ENCODE peak calls at places on chromosome 15, in four cellular contexts. Z is H9, Y is H1, K is IMR-90. T is an unnamed sample.

GRCh38 chr15:71437919-71438318 is 322.6 kb downstream of the THSD4 start:
- DNase-seq in Z (no peak), K (no peak), Y (no peak), T (no peak)

GRCh38 chr15:38072007-38072506 is 137.6 kb downstream of the TMCO5A start:
- DNase-seq in Y (no peak), K (no peak), Z (no peak), T (no peak)

GRCh38 chr15:87844031-87844430 is 412.5 kb downstream of the NTRK3 start:
- DNase-seq in Y (no peak), K (no peak), Z (no peak), T (no peak)

GRCh38 chr15:77623878-77624524 is 8.7 kb downstream of the LINGO1 start:
- DNase-seq in K (no peak), Z (no peak), Y (no peak), T (no peak)

GRCh38 chr15:55694652-55695150 is 48.3 kb downstream of the PRTG start:
- DNase-seq in Z (peak; percentile 34), K (peak; percentile 83), Y (no peak), T (peak; percentile 79)

GRCh38 chr15:60328852-60329443 is 68.8 kb downstream of the ANXA2 start:
- DNase-seq in Z (no peak), K (peak; percentile 37), Y (no peak), T (no peak)

GRCh38 chr15:47652213-47652852 is 65.0 kb upstream of the SEMA6D start:
- DNase-seq in Y (no peak), Z (no peak), K (no peak), T (no peak)

GRCh38 chr15:71780349-71780976 is 29.9 kb upstream of the NR2E3 start:
- DNase-seq in Y (no peak), K (peak; percentile 66), Z (peak; percentile 79), T (peak; percentile 85)

GRCh38 chr15:95557226-95558046 is 773.1 kb upstream of the NR2F2 start:
- DNase-seq in Z (no peak), K (peak; percentile 95), Y (no peak), T (peak; percentile 74)

GRCh38 chr15:31031471-31032064 is 40.1 kb upstream of the MTMR10 start:
- DNase-seq in K (peak; percentile 72), Z (no peak), Y (no peak), T (no peak)

GRCh38 chr15:39261397-39261796 is 319.5 kb upstream of the THBS1 start:
- DNase-seq in Y (no peak), K (no peak), Z (no peak), T (no peak)

GRCh38 chr15:23647421-23648375 is at the start of gene MAGEL2:
- DNase-seq in K (no peak), Z (peak; percentile 71), Y (peak; percentile 56), T (peak; percentile 65)

GRCh38 chr15:32803631-32804030 is 85.8 kb downstream of the GREM1 start:
- DNase-seq in K (peak; percentile 56), Y (no peak), Z (no peak), T (no peak)

GRCh38 chr15:35561308-35561707 is 15.3 kb upstream of the DPH6 start:
- DNase-seq in Z (no peak), Y (no peak), K (no peak), T (no peak)

GRCh38 chr15:40845511-40846284 is 1.9 kb downstream of the SPINT1 start:
- DNase-seq in K (no peak), Y (no peak), Z (peak; percentile 63), T (peak; percentile 89)

GRCh38 chr15:51731549-51732267 is 5.7 kb downstream of the LYSMD2 start:
- DNase-seq in Z (no peak), Y (no peak), K (peak; percentile 85), T (no peak)

GRCh38 chr15:83499476-83499875 is 52.3 kb downstream of the SH3GL3 start:
- DNase-seq in K (no peak), Z (no peak), Y (no peak), T (no peak)

GRCh38 chr15:73127302-73127936 is 75.2 kb downstream of the NEO1 start:
- DNase-seq in Y (peak; percentile 55), K (peak; percentile 30), Z (peak; percentile 50), T (peak; percentile 73)

GRCh38 chr15:98413973-98414546 is 234.3 kb upstream of the IGF1R start:
- DNase-seq in Z (no peak), Y (no peak), K (no peak), T (no peak)

GRCh38 chr15:46709461-46709860 is 1007.8 kb upstream of the SEMA6D start:
- DNase-seq in Y (no peak), K (no peak), Z (no peak), T (no peak)

GRCh38 chr15:38531509-38531908 is 33.1 kb downstream of the RASGRP1 start:
- DNase-seq in Z (no peak), K (peak; percentile 47), Y (no peak), T (no peak)

GRCh38 chr15:90103669-90104329 is 1.5 kb upstream of the IDH2 start:
- DNase-seq in Z (no peak), Y (no peak), K (no peak), T (no peak)

GRCh38 chr15:87941606-87942005 is 314.9 kb downstream of the NTRK3 start:
- DNase-seq in Z (no peak), Y (no peak), K (no peak), T (no peak)

GRCh38 chr15:48992545-48992944 is 28.8 kb upstream of the SHC4 start:
- DNase-seq in Z (no peak), K (no peak), Y (no peak), T (no peak)

GRCh38 chr15:48032911-48033310 is 87.9 kb upstream of the SLC24A5 start:
- DNase-seq in Y (no peak), K (no peak), Z (no peak), T (no peak)

GRCh38 chr15:23447107-23447500 is at the start of gene GOLGA6L2:
- DNase-seq in K (no peak), Z (no peak), Y (no peak), T (peak; percentile 51)

GRCh38 chr15:31330111-31330785 is 3.6 kb downstream of the KLF13 start:
- DNase-seq in K (no peak), Z (no peak), Y (no peak), T (no peak)

GRCh38 chr15:90418627-90419026 is 30.6 kb downstream of the IQGAP1 start:
- DNase-seq in Y (no peak), Z (no peak), K (no peak), T (no peak)

DNA sequence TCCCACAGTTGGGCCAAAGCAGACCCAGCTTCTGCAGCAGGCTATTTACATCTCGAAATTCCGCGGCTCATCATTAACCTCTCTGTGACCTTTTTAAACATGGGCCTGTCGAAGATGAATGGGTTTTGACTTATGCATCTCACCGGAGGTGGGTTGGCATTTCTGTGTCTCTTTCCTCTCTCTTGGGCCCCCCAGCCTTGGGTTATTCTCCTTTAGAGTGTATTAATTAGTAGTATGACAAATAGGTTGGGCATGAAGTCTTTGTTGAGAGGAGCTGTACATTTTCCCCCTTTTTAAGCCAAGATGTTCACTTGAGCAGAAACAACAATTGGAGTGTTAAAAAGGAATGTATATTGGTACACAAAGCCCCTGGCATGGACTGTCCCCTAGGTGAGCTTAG is 9.8 kb downstream of the SMAD6 start:
- DNase-seq in Z (no peak), K (no peak), Y (no peak), T (no peak)
- H4K5ac ChIP-seq in Z (no peak overlapping the region), K (no peak overlapping the region), Y (no peak overlapping the region), T (no peak overlapping the region)

GRCh38 chr15:43237842-43238470 is 17.1 kb upstream of the EPB42 start:
- DNase-seq in Y (no peak), K (no peak), Z (no peak), T (no peak)
- H3K9ac ChIP-seq in Y (no peak overlapping the region), K (no peak overlapping the region), Z (no peak overlapping the region), T (no peak overlapping the region)

GRCh38 chr15:59256538-59256937 is 49.9 kb downstream of the LDHAL6B start:
- DNase-seq in Z (no peak), Y (no peak), K (no peak), T (no peak)
- H4K5ac ChIP-seq in Z (no peak overlapping the region), Y (no peak overlapping the region), K (no peak overlapping the region), T (no peak overlapping the region)

GRCh38 chr15:74896316-74896715 is 6.5 kb downstream of the MPI start:
- DNase-seq in Y (no peak), K (no peak), Z (no peak), T (no peak)
- H3K9ac ChIP-seq in Y (no peak overlapping the region), K (no peak overlapping the region), Z (no peak overlapping the region), T (no peak overlapping the region)

GRCh38 chr15:81744364-81744763 is 301.5 kb downstream of the MEX3B start:
- DNase-seq in K (no peak), Y (no peak), Z (no peak), T (peak; percentile 23)
- H4K5ac ChIP-seq in K (no peak overlapping the region), Y (no peak overlapping the region), Z (no peak overlapping the region), T (no peak overlapping the region)

GRCh38 chr15:66504563-66505429 is at the start of the genes RPL4 and ZWILCH:
- DNase-seq in K (peak; percentile 87), Y (peak; percentile 82), Z (peak; percentile 75), T (peak; percentile 93)
- H3K9ac ChIP-seq in K (peak within 1 kb of the TSS; percentile 94), Y (peak within 1 kb of the TSS; percentile 98), Z (peak within 1 kb of the TSS; percentile 96), T (peak within 1 kb of the TSS; percentile 96)

GRCh38 chr15:50328116-50328515 is 26.9 kb downstream of the GABPB1 start:
- DNase-seq in Y (no peak), K (no peak), Z (no peak), T (no peak)

GRCh38 chr15:50333229-50333628 is 21.8 kb downstream of the GABPB1 start:
- DNase-seq in Z (no peak), K (no peak), Y (no peak), T (no peak)

DNA sequence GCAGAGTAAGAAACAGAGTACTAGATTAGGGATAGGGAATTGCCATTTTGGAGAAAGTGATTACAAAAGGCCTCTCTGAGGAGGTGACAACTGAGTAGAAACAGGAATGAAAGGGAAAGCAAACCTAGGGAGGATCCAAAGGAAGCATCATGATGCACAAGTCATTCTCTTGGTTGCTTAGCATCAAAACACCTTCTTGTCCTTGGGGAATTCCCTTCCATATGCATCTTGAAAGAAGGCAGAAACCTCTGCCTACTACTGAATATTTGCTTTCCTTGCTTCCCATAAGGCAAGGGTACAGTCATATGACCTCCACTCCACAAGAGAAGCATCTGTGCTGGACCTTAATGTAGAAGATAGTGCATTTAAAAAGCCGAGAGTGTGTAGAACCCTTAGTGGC is 24.1 kb downstream of the GABPB1 start:
- DNase-seq in Z (no peak), Y (no peak), K (peak; percentile 38), T (peak; percentile 52)
- H4K5ac ChIP-seq in Z (no peak overlapping the region), Y (no peak overlapping the region), K (no peak overlapping the region), T (no peak overlapping the region)

GRCh38 chr15:85667491-85668424 is 127.0 kb downstream of the KLHL25 start:
- DNase-seq in K (peak; percentile 99), Y (no peak), Z (no peak), T (peak; percentile 66)
- H3K9ac ChIP-seq in K (peak overlapping the region; percentile 25), Y (no peak overlapping the region), Z (no peak overlapping the region), T (no peak overlapping the region)

GRCh38 chr15:80606571-80606970 is 88.5 kb upstream of the ABHD17C start:
- DNase-seq in K (no peak), Y (peak; percentile 2), Z (no peak), T (no peak)
- H4K5ac ChIP-seq in K (no peak overlapping the region), Y (no peak overlapping the region), Z (no peak overlapping the region), T (no peak overlapping the region)

T was measured in mesendoderm.